ENCODE peak calls at places on chromosomes 16 and 17, in nine cellular contexts. W is ACHN, X is transverse colon, Z is adrenal gland, N is LoVo, C is AG04450, M is hypothalamus, D is left colon, F is nephron progenitor cell. E is an unnamed sample.

GRCh38 chr17:40529991-40530390 is 28.6 kb upstream of the TNS4 start:
- DNase-seq in W (no peak), D (no peak), N (no peak), X (no peak), F (no peak), C (no peak), M (no peak), Z (no peak), E (no peak)

GRCh38 chr16:19289805-19290490 is 4.4 kb downstream of the CLEC19A start:
- DNase-seq in Z (no peak), F (peak), M (peak), D (no peak), X (no peak), C (no peak), N (no peak), W (no peak), E (no peak)

GRCh38 chr16:77843412-77843811 is 55.0 kb downstream of the VAT1L start:
- DNase-seq in Z (no peak), F (no peak), N (no peak), M (no peak), X (no peak), D (no peak), C (no peak), W (no peak), E (no peak)

GRCh38 chr17:16920628-16921020 is 51.3 kb downstream of the TNFRSF13B start:
- DNase-seq in M (no peak), C (no peak), X (peak), D (no peak), N (no peak), W (no peak), F (no peak), Z (no peak), E (peak)

GRCh38 chr17:77503916-77504651 is 363.3 kb downstream of the SEC14L1 start:
- DNase-seq in N (no peak), C (no peak), M (no peak), F (no peak), X (no peak), Z (no peak), D (no peak), W (no peak), E (no peak)

GRCh38 chr17:29140051-29140582 is 40.1 kb downstream of the MYO18A start:
- DNase-seq in M (peak), F (peak), X (peak), N (no peak), Z (peak), D (peak), W (peak), C (no peak), E (peak)

GRCh38 chr16:28610595-28611270 is 889 bp upstream of the SULT1A1 start:
- DNase-seq in Z (peak), C (no peak), W (no peak), D (no peak), N (no peak), M (no peak), X (peak), F (no peak), E (no peak)

GRCh38 chr16:69833791-69834282 is 71.7 kb downstream of the WWP2 start:
- DNase-seq in D (peak), X (peak), C (no peak), N (no peak), Z (peak), M (no peak), F (no peak), W (no peak), E (no peak)

GRCh38 chr17:76092526-76093413 is 10.8 kb downstream of the EXOC7 start:
- DNase-seq in Z (no peak), X (no peak), W (no peak), C (no peak), F (no peak), D (no peak), N (no peak), M (no peak), E (no peak)

GRCh38 chr16:19883296-19883951 is 1.2 kb downstream of the GPRC5B start:
- DNase-seq in F (peak), X (peak), M (peak), N (no peak), C (no peak), W (peak), Z (peak), D (no peak), E (peak)

GRCh38 chr17:41404024-41404651 is 6.7 kb upstream of the KRT31 start:
- DNase-seq in D (no peak), W (peak), N (peak), X (no peak), Z (no peak), M (no peak), C (peak), F (no peak), E (no peak)

GRCh38 chr17:41615454-41615853 is 2.9 kb upstream of the KRT16 start:
- DNase-seq in W (no peak), M (no peak), D (no peak), X (no peak), C (no peak), F (no peak), Z (no peak), N (peak), E (no peak)

GRCh38 chr17:42984486-42984885 is 4.1 kb downstream of the RUNDC1 start:
- DNase-seq in W (no peak), X (no peak), M (no peak), F (no peak), D (no peak), C (no peak), Z (no peak), N (no peak), E (no peak)

GRCh38 chr17:9842057-9842758 is 16.5 kb downstream of the GLP2R start:
- DNase-seq in M (peak), W (no peak), C (no peak), X (peak), D (peak), N (no peak), Z (no peak), F (no peak), E (peak)

GRCh38 chr16:84062734-84063640 is 20.4 kb upstream of the SLC38A8 start:
- DNase-seq in F (peak), D (peak), C (peak), N (peak), Z (peak), M (peak), W (peak), X (peak), E (peak)

GRCh38 chr16:70770291-70770967 is 30.5 kb downstream of the VAC14 start:
- DNase-seq in C (no peak), D (no peak), M (no peak), Z (no peak), N (no peak), X (no peak), F (no peak), W (peak), E (no peak)

GRCh38 chr17:45782889-45783592 is 1.1 kb upstream of the CRHR1 start:
- DNase-seq in D (no peak), C (no peak), M (peak), N (no peak), F (peak), W (no peak), X (no peak), Z (no peak), E (peak)

GRCh38 chr17:673200-673681 is 41.4 kb downstream of the VPS53 start:
- DNase-seq in F (peak), C (peak), X (no peak), D (no peak), Z (no peak), N (no peak), M (no peak), W (no peak), E (no peak)

E was measured in head of caudate nucleus.